ENCODE peak calls at places on chromosomes 5 and 9, in ten cellular contexts. Q is ureter; O is neuronal stem cell; Z is body of pancreas; C is naive thymus-derived CD4-positive, alpha-beta T cell; E is anterior cingulate cortex; G is Right ventricle myocardium superior; X is mesendoderm; R is substantia nigra; F is GM12864. I is an unnamed sample.

GRCh38 chr5:50958852-50959457 is 292.5 kb downstream of the PARP8 start:
- DNase-seq in Q (no peak), O (peak), Z (peak), C (no peak), E (peak), G (no peak), X (peak), R (no peak), F (peak), I (no peak)

GRCh38 chr9:121853617-121854395 is 202.4 kb downstream of the DAB2IP start:
- DNase-seq in Q (peak), O (no peak), Z (no peak), C (no peak), E (no peak), G (no peak), X (no peak), R (no peak), F (no peak), I (no peak)

GRCh38 chr9:93183106-93183662 is 755 bp upstream of the WNK2 start:
- DNase-seq in Q (no peak), O (no peak), Z (no peak), C (no peak), E (no peak), G (no peak), X (no peak), R (no peak), F (no peak), I (no peak)

GRCh38 chr5:157020508-157021213 is 38.3 kb downstream of the HAVCR1 start:
- DNase-seq in Q (no peak), O (no peak), Z (no peak), C (no peak), E (no peak), G (no peak), X (no peak), R (no peak), F (no peak), I (no peak)

GRCh38 chr5:150368526-150368925 is 11.0 kb downstream of the TCOF1 start:
- DNase-seq in Q (no peak), O (no peak), Z (no peak), C (no peak), E (no peak), G (no peak), X (no peak), R (no peak), F (no peak), I (no peak)

GRCh38 chr5:133232911-133233310 is 181.1 kb downstream of the HSPA4 start:
- DNase-seq in Q (no peak), O (no peak), Z (no peak), C (no peak), E (no peak), G (no peak), X (no peak), R (no peak), F (no peak), I (peak)

GRCh38 chr9:7957803-7958202 is 158.2 kb upstream of the DMAC1 start:
- DNase-seq in Q (no peak), O (no peak), Z (no peak), C (no peak), E (no peak), G (no peak), X (no peak), R (no peak), F (no peak), I (no peak)

GRCh38 chr9:33374634-33375237 is 27.6 kb downstream of the AQP7 start:
- DNase-seq in Q (peak), O (peak), Z (peak), C (peak), E (peak), G (peak), X (peak), R (peak), F (peak), I (peak)

GRCh38 chr5:139684881-139685749 is 37.0 kb downstream of the CXXC5 start:
- DNase-seq in Q (no peak), O (no peak), Z (peak), C (no peak), E (no peak), G (peak), X (no peak), R (no peak), F (no peak), I (no peak)

GRCh38 chr9:133370680-133371079 is 5.2 kb downstream of the SURF4 start:
- DNase-seq in Q (no peak), O (no peak), Z (peak), C (peak), E (no peak), G (no peak), X (no peak), R (no peak), F (no peak), I (no peak)

GRCh38 chr5:134143431-134143830 is 28.9 kb downstream of the TCF7 start:
- DNase-seq in Q (no peak), O (no peak), Z (no peak), C (peak), E (no peak), G (no peak), X (no peak), R (no peak), F (no peak), I (peak)

GRCh38 chr9:91847576-91847975 is 102.5 kb downstream of the ROR2 start:
- DNase-seq in Q (peak), O (no peak), Z (no peak), C (no peak), E (peak), G (no peak), X (no peak), R (no peak), F (no peak), I (no peak)

GRCh38 chr9:27181381-27181780 is 72.4 kb downstream of the TEK start:
- DNase-seq in Q (no peak), O (no peak), Z (no peak), C (no peak), E (no peak), G (no peak), X (no peak), R (no peak), F (no peak), I (no peak)

GRCh38 chr5:126464016-126464415 is 40.8 kb downstream of the GRAMD2B start:
- DNase-seq in Q (no peak), O (no peak), Z (no peak), C (no peak), E (no peak), G (no peak), X (no peak), R (no peak), F (no peak), I (no peak)

GRCh38 chr5:143195496-143195895 is 208.0 kb downstream of the NR3C1 start:
- DNase-seq in Q (no peak), O (no peak), Z (no peak), C (no peak), E (no peak), G (no peak), X (no peak), R (no peak), F (no peak), I (no peak)

GRCh38 chr9:38707885-38708640 is 11.9 kb downstream of the FAM240B start:
- DNase-seq in Q (no peak), O (no peak), Z (no peak), C (no peak), E (no peak), G (no peak), X (peak), R (no peak), F (no peak), I (no peak)